ENCODE peak calls at places on chromosomes 16 and 17, in five cellular contexts. H is brain microvascular endothelial cell, L is lower leg skin, B is fibroblast of villous mesenchyme, Q is transverse colon. X is an unnamed sample.

GRCh38 chr17:32265192-32265895 is at the start of gene RHBDL3:
- DNase-seq in Q (peak; percentile 28), B (no peak), L (no peak), H (no peak), X (no peak)

GRCh38 chr16:11672206-11673090 is 4.2 kb downstream of the SNN start:
- DNase-seq in H (no peak), B (no peak), Q (no peak), L (no peak), X (peak; percentile 78)

GRCh38 chr16:57756424-57757325 is 21.1 kb downstream of the KATNB1 start:
- DNase-seq in Q (no peak), H (no peak), L (no peak), B (no peak), X (no peak)

GRCh38 chr17:50177476-50177875 is 11.7 kb downstream of the SGCA start:
- DNase-seq in H (no peak), L (no peak), B (no peak), Q (no peak), X (no peak)

GRCh38 chr17:81342700-81343070 is 47.6 kb upstream of the SLC38A10 start:
- DNase-seq in B (peak; percentile 39), H (no peak), L (no peak), Q (no peak), X (no peak)

GRCh38 chr17:82619641-82620040 is 28.6 kb downstream of the WDR45B start:
- DNase-seq in L (no peak), B (no peak), H (no peak), Q (no peak), X (no peak)

GRCh38 chr17:58121925-58122324 is 26.3 kb upstream of the OR4D1 start:
- DNase-seq in L (no peak), B (peak; percentile 20), Q (no peak), H (peak; percentile 25), X (peak; percentile 29)

GRCh38 chr16:86388976-86389375 is 121.4 kb upstream of the FOXF1 start:
- DNase-seq in Q (no peak), L (no peak), B (no peak), H (no peak), X (no peak)

GRCh38 chr17:66348605-66349165 is 46.3 kb downstream of the PRKCA start:
- DNase-seq in H (peak; percentile 83), Q (peak; percentile 61), L (no peak), B (peak; percentile 92), X (no peak)

GRCh38 chr17:72614476-72614870 is 478.0 kb downstream of the SLC39A11 start:
- DNase-seq in L (no peak), H (no peak), Q (no peak), B (no peak), X (no peak)

GRCh38 chr16:17335826-17336492 is 134.8 kb downstream of the XYLT1 start:
- DNase-seq in Q (no peak), L (peak; percentile 90), H (no peak), B (peak; percentile 31), X (no peak)

GRCh38 chr17:20009302-20010098 is at the start of gene SPECC1:
- DNase-seq in Q (peak; percentile 86), H (peak; percentile 53), B (peak; percentile 41), L (peak; percentile 96), X (peak; percentile 81)

GRCh38 chr16:49112754-49113153 is 168.9 kb downstream of the CBLN1 start:
- DNase-seq in Q (no peak), L (no peak), H (no peak), B (no peak), X (no peak)

GRCh38 chr16:80060470-80060869 is 459.9 kb upstream of the MAF start:
- DNase-seq in B (no peak), H (peak; percentile 7), Q (no peak), L (no peak), X (peak; percentile 5)

GRCh38 chr16:30934827-30935557 is 11.6 kb downstream of the FBXL19 start:
- DNase-seq in B (peak; percentile 52), Q (peak; percentile 49), L (peak; percentile 88), H (peak; percentile 56), X (peak; percentile 43)

GRCh38 chr17:59853168-59853918 is 39.4 kb downstream of the TUBD1 start:
- DNase-seq in Q (peak; percentile 83), B (peak; percentile 96), H (peak; percentile 84), L (peak; percentile 86), X (peak; percentile 88)

GRCh38 chr16:47574091-47575054 is 113.2 kb downstream of the PHKB start:
- DNase-seq in H (peak; percentile 46), Q (no peak), L (no peak), B (peak; percentile 41), X (peak; percentile 53)

GRCh38 chr17:38709864-38710602 is 5.0 kb downstream of the MLLT6 start:
- DNase-seq in B (no peak), Q (no peak), H (no peak), L (no peak), X (no peak)

GRCh38 chr16:23131841-23132576 is 17.2 kb downstream of the USP31 start:
- DNase-seq in L (no peak), H (no peak), Q (no peak), B (peak; percentile 82), X (no peak)

GRCh38 chr17:21375757-21376584 is at the start of gene KCNJ12:
- DNase-seq in H (no peak), B (no peak), Q (peak; percentile 34), L (no peak), X (no peak)

GRCh38 chr16:19227643-19228042 is 57.9 kb upstream of the CLEC19A start:
- DNase-seq in L (no peak), Q (no peak), B (no peak), H (no peak), X (no peak)

GRCh38 chr17:20916383-20916782 is 126.4 kb downstream of the USP22 start:
- DNase-seq in H (no peak), L (no peak), Q (no peak), B (no peak), X (no peak)

GRCh38 chr16:471353-472198 is 46.1 kb downstream of the RAB11FIP3 start:
- DNase-seq in H (no peak), L (no peak), Q (no peak), B (no peak), X (no peak)

GRCh38 chr16:48137822-48138221 is 18.0 kb downstream of the ABCC12 start:
- DNase-seq in Q (no peak), H (no peak), L (no peak), B (no peak), X (no peak)

GRCh38 chr16:81779540-81780320 is 639 bp downstream of the PLCG2 start:
- DNase-seq in B (no peak), H (no peak), Q (peak; percentile 50), L (peak; percentile 88), X (peak; percentile 48)

GRCh38 chr17:48767263-48767774 is 38.8 kb upstream of the HOXB13 start:
- DNase-seq in H (no peak), L (no peak), Q (no peak), B (no peak), X (no peak)

GRCh38 chr16:4136229-4136813 is 20.1 kb upstream of the ADCY9 start:
- DNase-seq in B (no peak), H (no peak), L (no peak), Q (peak; percentile 72), X (no peak)

DNA sequence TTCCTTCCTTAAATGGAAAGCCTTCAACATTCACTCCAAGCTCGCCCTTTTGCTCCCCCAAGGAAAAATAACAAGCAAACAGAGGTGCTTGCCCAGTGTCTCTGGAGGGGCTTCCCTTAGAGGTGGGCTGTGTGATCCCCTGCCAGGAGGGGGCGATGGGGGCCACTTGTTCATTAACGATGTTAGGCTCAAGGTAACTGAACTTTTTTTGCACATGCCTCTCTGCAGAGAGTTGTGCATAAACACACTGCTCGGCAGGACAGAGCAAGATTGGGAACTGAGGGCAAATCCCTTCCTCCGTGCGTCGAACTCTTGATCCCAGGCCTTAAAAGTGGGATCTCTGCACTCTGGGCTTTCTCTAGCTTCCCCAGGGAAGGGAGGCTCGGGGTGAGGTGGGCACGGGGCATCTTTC is 15.5 kb upstream of the NAGLU start:
- DNase-seq in H (peak; percentile 39), B (no peak), L (no peak), Q (no peak), X (no peak)
- H3K4me3 ChIP-seq in H (no peak overlapping the region), B (no peak overlapping the region), L (no peak overlapping the region), Q (no peak overlapping the region), X (no peak overlapping the region)

DNA sequence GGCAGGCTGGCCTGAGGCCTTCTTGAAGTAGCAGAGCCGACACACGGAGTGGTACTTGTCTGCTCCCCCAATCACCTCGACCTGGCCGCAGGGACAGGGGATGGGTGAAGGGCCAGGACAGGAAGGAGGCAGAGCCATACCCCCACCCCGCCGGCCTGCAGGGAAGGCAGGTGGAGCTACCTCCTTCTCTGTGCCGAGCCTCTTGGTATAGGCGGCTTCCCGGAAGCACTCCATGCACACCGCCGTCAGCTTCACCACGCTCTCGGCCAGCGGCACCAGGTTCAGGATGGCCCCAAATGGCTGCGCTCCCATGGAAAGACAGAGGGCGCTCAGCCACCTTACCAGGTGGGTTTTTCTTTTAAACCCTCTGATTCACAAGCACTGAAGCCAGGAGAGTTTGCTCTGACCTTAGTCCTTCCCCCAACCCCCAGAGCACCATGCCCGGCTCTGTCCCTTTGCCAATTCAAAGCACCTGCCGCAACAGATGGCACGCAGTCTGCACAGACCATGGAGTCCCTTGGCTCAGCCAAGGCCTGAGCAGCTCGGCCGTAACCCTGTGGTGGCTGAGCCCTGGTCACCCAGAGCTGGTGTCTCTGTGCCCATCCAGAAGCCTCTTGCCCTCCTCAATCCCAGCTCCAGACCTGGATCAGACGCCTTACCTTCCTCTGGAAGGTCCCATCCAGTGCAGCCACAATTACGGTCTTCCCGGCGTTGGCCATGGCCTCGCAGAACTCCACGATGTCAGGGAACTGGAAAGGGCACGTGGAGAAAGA is 6.7 kb downstream of the SYNGR2 start:
- DNase-seq in L (no peak), Q (peak; percentile 62), H (no peak), B (no peak), X (no peak)
- TF ChIP-seq CTCF in L (no peak), Q (no peak), H (no peak), B (no peak), X (no peak)

GRCh38 chr16:67654069-67654911 is 5.8 kb downstream of the ACD start:
- DNase-seq in L (no peak), B (no peak), H (no peak), Q (no peak), X (no peak)

GRCh38 chr16:67653131-67654068 is 6.7 kb downstream of the ACD start:
- DNase-seq in L (no peak), Q (no peak), B (no peak), H (no peak), X (no peak)

GRCh38 chr16:67651039-67651438 is 6.1 kb downstream of the CARMIL2 start:
- DNase-seq in B (no peak), L (no peak), Q (no peak), H (no peak), X (no peak)

GRCh38 chr16:67651847-67652246 is 6.9 kb downstream of the CARMIL2 start:
- DNase-seq in L (no peak), B (no peak), Q (no peak), H (no peak), X (no peak)

DNA sequence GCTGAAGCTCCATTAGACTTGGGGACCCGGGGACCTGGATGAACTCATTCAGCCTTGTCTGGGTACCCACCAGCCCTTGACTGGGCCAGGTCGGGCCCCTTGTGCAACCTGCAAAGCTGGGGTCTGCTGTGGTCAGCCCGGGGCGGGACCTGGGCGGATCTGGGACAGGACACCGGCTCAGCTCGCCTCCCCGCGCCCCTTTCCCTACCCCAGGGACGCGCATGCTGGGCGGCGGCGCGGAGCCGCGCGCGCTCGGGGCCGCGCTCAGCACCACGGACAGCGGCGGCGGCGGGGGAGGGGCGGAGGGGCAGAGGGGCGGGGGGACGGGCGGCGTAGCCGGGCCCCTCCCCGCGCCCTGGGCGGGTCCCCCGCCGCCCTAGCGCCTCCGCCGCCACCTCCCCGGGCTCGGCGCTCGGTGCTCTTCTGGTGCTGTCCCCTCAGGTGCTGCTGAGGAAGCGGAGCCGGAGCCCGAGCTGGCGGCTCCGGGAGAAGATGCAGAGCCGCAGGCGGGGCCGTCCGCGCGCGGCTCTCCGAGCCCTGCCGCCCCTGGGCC is 7.4 kb downstream of the ACD start:
- DNase-seq in L (no peak), H (no peak), B (no peak), Q (no peak), X (no peak)
- H3K4me3 ChIP-seq in L (no peak overlapping the region), H (peak overlapping the region; percentile 26), B (peak overlapping the region; percentile 44), Q (peak overlapping the region; percentile 43), X (no peak overlapping the region)

GRCh38 chr17:77140878-77141767 is at the start of gene SEC14L1:
- DNase-seq in B (peak; percentile 30), H (no peak), Q (peak; percentile 42), L (peak; percentile 91), X (peak; percentile 75)
- TF ChIP-seq CTCF in B (no peak), H (no peak), Q (no peak), L (no peak), X (no peak)

X was measured in GM12865.